ENCODE peak calls at places on chromosomes 2 and 18, in four cellular contexts. K, J, U and L are unnamed samples.

GRCh38 chr2:10817413-10817812 is 4.8 kb upstream of the PDIA6 start:
- DNase-seq in J (no peak), U (peak; percentile 75), K (no peak), L (no peak)

GRCh38 chr2:28445448-28446258 is 50.2 kb upstream of the PLB1 start:
- DNase-seq in U (no peak), K (peak; percentile 94), J (peak; percentile 89), L (peak; percentile 92)

GRCh38 chr2:235283246-235283645 is 210.6 kb upstream of the AGAP1 start:
- DNase-seq in K (no peak), J (no peak), U (no peak), L (no peak)

GRCh38 chr2:173221937-173222594 is 132.6 kb upstream of the CDCA7 start:
- DNase-seq in K (no peak), J (no peak), U (no peak), L (no peak)

GRCh38 chr2:196344397-196344796 is 173.0 kb upstream of the STK17B start:
- DNase-seq in U (no peak), J (no peak), K (no peak), L (no peak)

GRCh38 chr18:49178736-49179135 is 228.0 kb upstream of the SMAD7 start:
- DNase-seq in J (peak; percentile 21), U (no peak), K (no peak), L (no peak)

GRCh38 chr2:181395871-181396574 is 61.2 kb upstream of the ITGA4 start:
- DNase-seq in K (no peak), U (no peak), J (no peak), L (no peak)

GRCh38 chr2:177717831-177718618 is 325.5 kb downstream of the AGPS start:
- DNase-seq in K (no peak), J (no peak), U (no peak), L (no peak)

GRCh38 chr2:56565143-56565542 is 381.4 kb downstream of the CCDC85A start:
- DNase-seq in U (no peak), K (no peak), J (peak; percentile 55), L (peak; percentile 25)

GRCh38 chr18:51321696-51322095 is 124.2 kb upstream of the MEX3C start:
- DNase-seq in U (no peak), K (no peak), J (no peak), L (no peak)

GRCh38 chr2:203721770-203722169 is 15.3 kb downstream of the CD28 start:
- DNase-seq in J (no peak), U (no peak), K (no peak), L (no peak)

GRCh38 chr2:109339519-109339991 is 210.6 kb downstream of the SH3RF3 start:
- DNase-seq in K (no peak), J (peak; percentile 94), U (peak; percentile 58), L (no peak)

GRCh38 chr2:222670191-222671038 is 1.0 kb upstream of the MOGAT1 start:
- DNase-seq in K (no peak), J (no peak), U (no peak), L (no peak)

GRCh38 chr2:136384541-136385303 is 266.8 kb upstream of the CXCR4 start:
- DNase-seq in J (peak; percentile 48), U (no peak), K (no peak), L (no peak)

GRCh38 chr2:70527447-70528080 is 26.1 kb downstream of the TGFA start:
- DNase-seq in U (peak; percentile 26), J (no peak), K (no peak), L (no peak)

GRCh38 chr18:33307520-33307919 is 133.0 kb downstream of the CCDC178 start:
- DNase-seq in J (no peak), U (no peak), K (no peak), L (no peak)

GRCh38 chr2:234289789-234290188 is 207.1 kb downstream of the ARL4C start:
- DNase-seq in J (peak; percentile 78), U (no peak), K (no peak), L (peak; percentile 64)

GRCh38 chr2:17539596-17539992 is 902 bp upstream of the VSNL1 start:
- DNase-seq in K (no peak), J (peak; percentile 26), U (no peak), L (no peak)

GRCh38 chr2:203534486-203535077 is 519 bp downstream of the RAPH1 start:
- DNase-seq in U (peak; percentile 89), J (peak; percentile 20), K (no peak), L (no peak)

GRCh38 chr2:142965464-142965863 is 88.0 kb downstream of the KYNU start:
- DNase-seq in U (no peak), K (no peak), J (peak; percentile 49), L (peak; percentile 37)

GRCh38 chr2:217685255-217685605 is 317.6 kb downstream of the TNS1 start:
- DNase-seq in J (peak; percentile 98), U (peak; percentile 93), K (peak; percentile 90), L (peak; percentile 94)

GRCh38 chr2:136235451-136236418 is 117.8 kb upstream of the CXCR4 start:
- DNase-seq in K (no peak), U (no peak), J (peak; percentile 6), L (no peak)

GRCh38 chr2:2016912-2017311 is 272.6 kb upstream of the PXDN start:
- DNase-seq in U (peak; percentile 50), K (no peak), J (no peak), L (no peak)

GRCh38 chr2:100703744-100704143 is 116.2 kb upstream of the NPAS2 start:
- DNase-seq in U (no peak), K (no peak), J (no peak), L (no peak)

GRCh38 chr2:223315813-223316212 is 263.8 kb downstream of the KCNE4 start:
- DNase-seq in U (no peak), J (peak; percentile 12), K (no peak), L (no peak)

GRCh38 chr2:8424997-8425900 is 256.6 kb upstream of the ID2 start:
- DNase-seq in K (no peak), U (no peak), J (no peak), L (no peak)

GRCh38 chr18:67068608-67069007 is 447.9 kb downstream of the DSEL start:
- DNase-seq in K (no peak), U (no peak), J (no peak), L (no peak)

GRCh38 chr2:108911401-108911800 is 77.6 kb downstream of the EDAR start:
- DNase-seq in K (no peak), J (no peak), U (peak; percentile 61), L (no peak)

GRCh38 chr18:12652861-12653401 is 5.0 kb downstream of the SPIRE1 start:
- DNase-seq in U (no peak), J (peak; percentile 77), K (no peak), L (no peak)

GRCh38 chr2:196566969-196567666 is 72.4 kb upstream of the CCDC150 start:
- DNase-seq in J (no peak), U (no peak), K (no peak), L (no peak)

GRCh38 chr2:239824051-239824694 is 201.0 kb downstream of the NDUFA10 start:
- DNase-seq in U (peak; percentile 50), J (peak; percentile 7), K (no peak), L (no peak)

GRCh38 chr2:71455741-71456569 is 2.6 kb downstream of the DYSF start:
- DNase-seq in K (no peak), U (peak; percentile 76), J (no peak), L (no peak)

GRCh38 chr2:148882051-148882450 is 7.0 kb downstream of the KIF5C start:
- DNase-seq in U (no peak), K (no peak), J (no peak), L (no peak)

GRCh38 chr2:45988879-45989278 is 308.3 kb upstream of the EPAS1 start:
- DNase-seq in U (no peak), K (no peak), J (no peak), L (no peak)

GRCh38 chr2:133780099-133780996 is 212.1 kb upstream of the NCKAP5 start:
- DNase-seq in U (no peak), J (peak; percentile 75), K (no peak), L (no peak)

GRCh38 chr2:109178974-109179373 is 50.0 kb downstream of the SH3RF3 start:
- DNase-seq in J (no peak), U (no peak), K (no peak), L (no peak)

GRCh38 chr18:15005313-15006130 is 257.6 kb downstream of the ANKRD30B start:
- DNase-seq in K (no peak), J (no peak), U (no peak), L (no peak)

GRCh38 chr2:104638795-104639194 is 215.1 kb upstream of the POU3F3 start:
- DNase-seq in U (no peak), J (no peak), K (no peak), L (no peak)

GRCh38 chr2:104641801-104642200 is 212.1 kb upstream of the POU3F3 start:
- DNase-seq in U (no peak), J (no peak), K (no peak), L (no peak)

GRCh38 chr2:104638162-104638561 is 215.8 kb upstream of the POU3F3 start:
- DNase-seq in U (no peak), J (no peak), K (no peak), L (no peak)
- H3K4me3 ChIP-seq in U (no peak overlapping the region), J (no peak overlapping the region), K (no peak overlapping the region), L (no peak overlapping the region)

GRCh38 chr2:26558271-26559043 is 80.5 kb upstream of the OTOF start:
- DNase-seq in U (no peak), J (no peak), K (no peak), L (no peak)
- H3K4me3 ChIP-seq in U (no peak overlapping the region), J (no peak overlapping the region), K (no peak overlapping the region), L (no peak overlapping the region)

GRCh38 chr2:104873689-104874054 is 19.8 kb downstream of the POU3F3 start:
- DNase-seq in U (no peak), K (no peak), J (no peak), L (no peak)
- H3K4me3 ChIP-seq in U (no peak overlapping the region), K (no peak overlapping the region), J (no peak overlapping the region), L (peak overlapping the region; percentile 58)

GRCh38 chr2:72803626-72804320 is 22.1 kb downstream of the EXOC6B start:
- DNase-seq in U (no peak), K (no peak), J (no peak), L (no peak)
- H3K4me3 ChIP-seq in U (no peak overlapping the region), K (no peak overlapping the region), J (no peak overlapping the region), L (no peak overlapping the region)

DNA sequence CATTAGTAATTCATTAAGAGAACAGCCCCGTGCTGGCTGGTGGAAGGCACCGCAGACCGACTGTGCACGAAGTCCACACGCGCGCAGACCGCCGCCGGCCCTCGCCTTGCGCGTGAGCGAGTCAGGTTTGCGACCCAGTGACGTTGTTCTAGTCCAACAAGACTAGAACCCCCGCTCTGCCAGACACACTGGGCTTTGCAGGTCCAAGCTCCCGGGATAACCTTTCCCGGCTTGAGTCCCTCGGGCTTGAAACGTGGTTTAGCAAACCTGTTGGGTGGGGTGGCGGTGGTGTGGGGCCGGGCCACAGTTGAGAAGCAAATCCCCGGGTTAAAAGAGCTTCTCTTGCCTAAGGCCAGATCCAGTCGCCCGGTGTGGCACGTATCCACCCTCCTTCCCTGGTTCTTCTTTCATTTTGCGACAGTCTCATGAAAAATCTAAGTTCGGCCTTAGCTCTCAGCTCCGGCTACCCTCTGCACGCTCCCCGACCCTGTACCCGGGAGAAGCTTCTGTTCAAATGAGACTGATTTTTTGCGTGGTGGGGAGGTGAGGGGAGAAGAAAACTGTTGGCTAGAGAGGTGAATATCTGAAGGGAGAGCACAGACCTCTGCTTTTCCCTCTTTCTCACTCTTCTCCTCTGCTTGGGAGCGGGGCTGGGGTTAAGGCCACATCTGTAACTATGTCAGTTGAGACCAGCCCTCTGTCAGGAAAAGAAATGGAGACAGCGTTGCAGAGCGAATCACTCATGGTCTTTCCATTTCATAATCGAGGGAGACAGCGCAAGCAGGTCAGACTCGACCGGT is 11.1 kb upstream of the SKOR2 start:
- DNase-seq in J (no peak), K (no peak), U (no peak), L (no peak)
- H3K4me3 ChIP-seq in J (no peak overlapping the region), K (peak overlapping the region; percentile 66), U (no peak overlapping the region), L (no peak overlapping the region)